ENCODE peak calls at places on chromosomes 4 and X, in six cellular contexts. W is glutamatergic neuron, Z is NCI-H1105 treated with DMSO at 0.1 percent for 48 hours, G is lower lobe of right lung, T is sciatic nerve, O is iPS DF 6.9. I is an unnamed sample.
A peak's percentile ranks its signal among the peaks of the same experiment; 100 is the strongest.

GRCh38 chr4:140049024-140049923 is 104.7 kb downstream of the MAML3 start:
- DNase-seq in T (no peak), O (peak; percentile 63), W (peak; percentile 64), Z (peak; percentile 93), G (no peak), I (peak; percentile 71)

GRCh38 chr4:155411546-155411945 is 34.8 kb upstream of the MAP9 start:
- DNase-seq in W (no peak), Z (no peak), O (no peak), T (no peak), G (no peak), I (no peak)

GRCh38 chr4:41203841-41204240 is 10.5 kb downstream of the APBB2 start:
- DNase-seq in G (no peak), Z (no peak), O (no peak), T (no peak), W (no peak), I (no peak)

GRCh38 chrX:71941145-71941544 is 30.5 kb downstream of the NHSL2 start:
- DNase-seq in W (no peak), Z (no peak), T (no peak), O (no peak), G (no peak), I (no peak)

GRCh38 chr4:154010377-154010776 is 221.5 kb upstream of the SFRP2 start:
- DNase-seq in G (no peak), Z (no peak), W (no peak), T (no peak), O (no peak), I (no peak)

GRCh38 chr4:82044141-82044993 is 329.4 kb downstream of the HNRNPD start:
- DNase-seq in O (peak; percentile 33), W (peak; percentile 78), Z (peak; percentile 52), T (peak; percentile 74), G (peak; percentile 81), I (peak; percentile 39)

GRCh38 chr4:86834901-86835300 is 14.3 kb downstream of the SLC10A6 start:
- DNase-seq in W (no peak), G (no peak), Z (no peak), O (no peak), T (no peak), I (no peak)

GRCh38 chr4:153222790-153223417 is 18.7 kb downstream of the TRIM2 start:
- DNase-seq in Z (no peak), T (peak; percentile 74), W (peak; percentile 74), G (peak; percentile 68), O (no peak), I (peak; percentile 55)

GRCh38 chrX:153948002-153948466 is 3.6 kb upstream of the RENBP start:
- DNase-seq in W (no peak), T (no peak), G (no peak), Z (no peak), O (no peak), I (no peak)

GRCh38 chr4:86855572-86855971 is 6.4 kb upstream of the SLC10A6 start:
- DNase-seq in G (no peak), T (no peak), Z (no peak), O (no peak), W (no peak), I (peak; percentile 11)

GRCh38 chr4:47535567-47536147 is 50.6 kb downstream of the ATP10D start:
- DNase-seq in T (no peak), G (no peak), W (no peak), O (no peak), Z (no peak), I (no peak)

GRCh38 chr4:26455571-26455970 is 34.7 kb downstream of the CCKAR start:
- DNase-seq in O (no peak), T (no peak), G (no peak), Z (no peak), W (no peak), I (no peak)

GRCh38 chrX:86002076-86002896 is 45.1 kb downstream of the CHM start:
- DNase-seq in W (no peak), T (no peak), Z (no peak), G (peak; percentile 54), O (no peak), I (no peak)

GRCh38 chrX:134137353-134137752 is 99.6 kb upstream of the CCDC160 start:
- DNase-seq in O (no peak), W (no peak), Z (no peak), G (no peak), T (no peak), I (no peak)

GRCh38 chr4:122960298-122960985 is 38.0 kb upstream of the NUDT6 start:
- DNase-seq in G (no peak), Z (no peak), W (no peak), O (no peak), T (no peak), I (no peak)

GRCh38 chr4:169612869-169613859 is 781 bp upstream of the NEK1 start:
- DNase-seq in Z (peak; percentile 67), O (no peak), G (peak; percentile 70), W (peak; percentile 76), T (peak; percentile 83), I (peak; percentile 74)

GRCh38 chr4:127370495-127371069 is 262.2 kb upstream of the INTU start:
- DNase-seq in W (no peak), O (no peak), T (peak; percentile 57), Z (no peak), G (no peak), I (no peak)

GRCh38 chrX:134459683-134460004 is 321 bp upstream of the HPRT1 start:
- DNase-seq in T (no peak), Z (no peak), O (peak; percentile 4), G (no peak), W (no peak), I (no peak)

GRCh38 chrX:22950278-22951266 is 49.2 kb upstream of the DDX53 start:
- DNase-seq in Z (no peak), T (no peak), G (no peak), O (no peak), W (no peak), I (no peak)

GRCh38 chr4:26325191-26325590 is 4.4 kb downstream of the RBPJ start:
- DNase-seq in W (no peak), T (no peak), Z (no peak), O (no peak), G (no peak), I (no peak)

GRCh38 chr4:48341776-48342558 is 638 bp downstream of the SLAIN2 start:
- DNase-seq in Z (peak; percentile 31), G (peak; percentile 71), T (peak; percentile 79), W (peak; percentile 82), O (no peak), I (peak; percentile 21)

GRCh38 chr4:8087921-8088495 is 70.6 kb downstream of the ABLIM2 start:
- DNase-seq in T (no peak), O (no peak), Z (no peak), G (no peak), W (no peak), I (no peak)

GRCh38 chr4:165208741-165209388 is 1.5 kb downstream of the KLHL2 start:
- DNase-seq in G (no peak), T (no peak), W (no peak), Z (peak; percentile 75), O (no peak), I (no peak)

GRCh38 chrX:134685662-134686061 is 27.4 kb upstream of the PLAC1 start:
- DNase-seq in Z (no peak), O (no peak), G (no peak), W (no peak), T (no peak), I (no peak)

GRCh38 chr4:1520145-1520661 is 114.0 kb upstream of the NKX1-1 start:
- DNase-seq in W (peak; percentile 24), G (peak; percentile 38), O (no peak), T (no peak), Z (no peak), I (no peak)

GRCh38 chr4:139844057-139844456 is 178.4 kb downstream of the MGST2 start:
- DNase-seq in Z (no peak), O (no peak), W (no peak), T (no peak), G (no peak), I (no peak)

GRCh38 chrX:9663216-9663615 is 102.4 kb downstream of the GPR143 start:
- DNase-seq in W (no peak), G (no peak), T (no peak), O (no peak), Z (no peak), I (no peak)

GRCh38 chr4:80069108-80069836 is 3.8 kb downstream of the ANTXR2 start:
- DNase-seq in Z (no peak), T (no peak), W (no peak), O (no peak), G (no peak), I (no peak)

GRCh38 chrX:108437354-108437753 is 868 bp downstream of the COL4A6 start:
- DNase-seq in W (no peak), T (no peak), O (no peak), G (no peak), Z (no peak), I (no peak)

GRCh38 chrX:153944140-153944799 is at the start of gene RENBP:
- DNase-seq in G (peak; percentile 83), W (peak; percentile 64), O (no peak), T (peak; percentile 80), Z (peak; percentile 20), I (no peak)

GRCh38 chr4:159563257-159563656 is 460.4 kb downstream of the RAPGEF2 start:
- DNase-seq in G (no peak), W (no peak), T (no peak), O (no peak), Z (no peak), I (no peak)

GRCh38 chr4:147207941-147208340 is 262.3 kb upstream of the TTC29 start:
- DNase-seq in T (no peak), G (no peak), O (no peak), W (no peak), Z (no peak), I (no peak)

GRCh38 chrX:9643807-9644206 is 121.8 kb downstream of the GPR143 start:
- DNase-seq in G (no peak), O (no peak), Z (no peak), T (no peak), W (no peak), I (no peak)

GRCh38 chrX:63713510-63713909 is 71.5 kb downstream of the ARHGEF9 start:
- DNase-seq in W (no peak), T (no peak), O (no peak), G (peak; percentile 46), Z (peak; percentile 8), I (no peak)

GRCh38 chrX:129779747-129780146 is at the start of gene SASH3:
- DNase-seq in W (no peak), Z (no peak), O (no peak), G (peak; percentile 82), T (peak; percentile 66), I (no peak)

GRCh38 chr4:140497776-140498636 is at the start of gene MGAT4D:
- DNase-seq in O (peak; percentile 2), T (no peak), Z (no peak), G (no peak), W (peak; percentile 60), I (no peak)

GRCh38 chr4:27684501-27685077 is 823.9 kb downstream of the STIM2 start:
- DNase-seq in G (peak; percentile 49), T (peak; percentile 67), W (peak; percentile 68), Z (peak; percentile 41), O (no peak), I (peak; percentile 25)